ENCODE peak calls at places on chromosomes 13 and 19, in seven cellular contexts. X, Q, G, A, C, F and N are unnamed samples.
A peak's percentile ranks its signal among the peaks of the same experiment; 100 is the strongest.

GRCh38 chr19:16945762-16946465 is 57.1 kb downstream of the F2RL3 start:
- DNase-seq in X (no peak), G (no peak), Q (no peak), C (no peak), A (no peak), F (no peak), N (no peak)

GRCh38 chr19:10817291-10818038 is 18.5 kb downstream of the TMED1 start:
- DNase-seq in X (no peak), G (peak; percentile 90), A (no peak), F (no peak), Q (no peak), C (peak; percentile 73), N (peak; percentile 99)

GRCh38 chr13:111280666-111281577 is 39.5 kb upstream of the TEX29 start:
- DNase-seq in C (no peak), A (no peak), G (peak; percentile 77), Q (no peak), F (no peak), X (no peak), N (peak; percentile 53)

GRCh38 chr13:32262165-32262564 is 53.0 kb downstream of the ZAR1L start:
- DNase-seq in G (peak; percentile 38), Q (no peak), A (no peak), C (no peak), X (peak; percentile 44), F (no peak), N (no peak)

GRCh38 chr13:110382229-110382628 is 75.1 kb downstream of the COL4A2 start:
- DNase-seq in G (peak; percentile 91), X (peak; percentile 87), Q (peak; percentile 82), C (no peak), F (no peak), A (no peak), N (peak; percentile 70)

GRCh38 chr13:91544723-91545122 is 146.3 kb downstream of the GPC5 start:
- DNase-seq in F (no peak), Q (no peak), X (no peak), G (no peak), A (peak; percentile 33), C (no peak), N (no peak)

GRCh38 chr19:48470281-48470680 is 1.1 kb downstream of the CYTH2 start:
- DNase-seq in X (no peak), A (no peak), F (no peak), Q (no peak), C (no peak), G (no peak), N (no peak)

GRCh38 chr19:20482721-20483120 is 82.9 kb downstream of the ZNF737 start:
- DNase-seq in A (no peak), Q (no peak), F (peak; percentile 38), X (no peak), C (no peak), G (no peak), N (no peak)

GRCh38 chr13:39956036-39956435 is 300.6 kb downstream of the COG6 start:
- DNase-seq in F (no peak), C (no peak), G (no peak), Q (no peak), X (peak; percentile 21), A (no peak), N (no peak)

GRCh38 chr13:29956771-29957170 is 106.4 kb upstream of the UBL3 start:
- DNase-seq in Q (no peak), F (no peak), C (no peak), X (no peak), A (no peak), G (no peak), N (no peak)

GRCh38 chr13:113155201-113155600 is 3.2 kb upstream of the PROZ start:
- DNase-seq in A (no peak), G (no peak), X (no peak), F (no peak), Q (no peak), C (no peak), N (no peak)